ENCODE peak calls at places on chromosome 14, in eight cellular contexts. D, A, B, C, F, H, E and Z are unnamed samples.

GRCh38 chr14:39469094-39469710 is 37.0 kb upstream of the FBXO33 start:
- DNase-seq in E (peak; percentile 28), A (peak; percentile 19), H (no peak), D (no peak), F (no peak), B (peak; percentile 34), C (peak; percentile 53), Z (peak; percentile 70)

GRCh38 chr14:28681681-28682080 is 84.9 kb upstream of the FOXG1 start:
- DNase-seq in H (no peak), C (no peak), F (no peak), B (no peak), A (no peak), D (no peak), E (no peak), Z (no peak)

GRCh38 chr14:51978566-51979398 is 10.6 kb upstream of the RTRAF start:
- DNase-seq in D (peak; percentile 28), A (peak; percentile 68), F (peak; percentile 65), C (peak; percentile 90), E (peak; percentile 58), B (peak; percentile 89), H (peak; percentile 55), Z (peak; percentile 83)

GRCh38 chr14:52279405-52279804 is 11.9 kb downstream of the PTGDR start:
- DNase-seq in D (no peak), A (no peak), H (no peak), F (no peak), C (no peak), B (peak; percentile 12), E (no peak), Z (peak; percentile 42)

GRCh38 chr14:71754422-71755095 is 177.7 kb upstream of the RGS6 start:
- DNase-seq in B (no peak), C (peak; percentile 74), E (no peak), F (no peak), A (no peak), D (no peak), H (no peak), Z (no peak)

GRCh38 chr14:95294834-95295599 is 24.7 kb downstream of the CLMN start:
- DNase-seq in F (no peak), D (no peak), A (no peak), E (no peak), B (peak; percentile 83), H (no peak), C (no peak), Z (no peak)

GRCh38 chr14:96554315-96554910 is 52.2 kb downstream of the PAPOLA start:
- DNase-seq in D (no peak), B (no peak), F (no peak), C (no peak), E (no peak), H (no peak), A (no peak), Z (no peak)

GRCh38 chr14:33737446-33737845 is 213.4 kb downstream of the EGLN3 start:
- DNase-seq in F (no peak), D (no peak), B (peak; percentile 1), A (no peak), C (no peak), E (no peak), H (no peak), Z (no peak)

GRCh38 chr14:33634631-33635030 is 316.2 kb downstream of the EGLN3 start:
- DNase-seq in H (no peak), C (no peak), F (no peak), B (no peak), E (no peak), A (no peak), D (no peak), Z (no peak)

GRCh38 chr14:53186532-53186931 is 33.4 kb upstream of the DDHD1 start:
- DNase-seq in E (no peak), H (no peak), D (no peak), C (no peak), A (no peak), F (no peak), B (no peak), Z (no peak)

GRCh38 chr14:35400707-35401421 is 3.7 kb downstream of the NFKBIA start:
- DNase-seq in H (no peak), A (no peak), E (peak; percentile 11), D (no peak), C (peak; percentile 58), B (peak; percentile 82), F (peak; percentile 35), Z (no peak)

GRCh38 chr14:92473261-92473946 is 40.2 kb upstream of the RIN3 start:
- DNase-seq in C (no peak), B (no peak), A (no peak), D (no peak), E (peak; percentile 6), F (no peak), H (no peak), Z (no peak)

GRCh38 chr14:29521526-29522137 is 406.0 kb downstream of the PRKD1 start:
- DNase-seq in B (peak; percentile 20), E (no peak), F (no peak), A (no peak), C (peak; percentile 24), D (no peak), H (no peak), Z (peak; percentile 36)

GRCh38 chr14:49959822-49960408 is 67.0 kb downstream of the ARF6 start:
- DNase-seq in B (no peak), E (no peak), F (no peak), H (no peak), A (no peak), C (peak; percentile 96), D (no peak), Z (no peak)

GRCh38 chr14:96156804-96157760 is 47.6 kb upstream of the BDKRB2 start:
- DNase-seq in A (no peak), C (no peak), F (no peak), D (no peak), E (no peak), H (no peak), B (no peak), Z (no peak)

GRCh38 chr14:92747701-92748258 is 647 bp downstream of the LGMN start:
- DNase-seq in B (peak; percentile 43), H (no peak), D (no peak), E (no peak), F (no peak), C (peak; percentile 49), A (no peak), Z (no peak)

GRCh38 chr14:68137704-68138619 is 318.4 kb downstream of the RAD51B start:
- DNase-seq in B (peak; percentile 25), H (no peak), C (peak; percentile 97), E (no peak), F (no peak), D (peak; percentile 6), A (no peak), Z (peak; percentile 12)

GRCh38 chr14:73452341-73453191 is 5.8 kb downstream of the NUMB start:
- DNase-seq in D (no peak), A (no peak), B (peak; percentile 82), E (peak; percentile 44), F (no peak), H (no peak), C (no peak), Z (peak; percentile 51)

GRCh38 chr14:78725086-78725485 is 554.9 kb downstream of the NRXN3 start:
- DNase-seq in C (no peak), D (no peak), A (no peak), E (no peak), B (no peak), H (no peak), F (no peak), Z (no peak)

GRCh38 chr14:103522649-103523582 is at the start of gene CKB:
- DNase-seq in E (no peak), D (peak; percentile 91), H (no peak), C (peak; percentile 89), F (no peak), B (peak; percentile 57), A (no peak), Z (no peak)

GRCh38 chr14:72736791-72737559 is 156.9 kb downstream of the DPF3 start:
- DNase-seq in D (no peak), F (no peak), B (no peak), C (peak; percentile 62), A (no peak), E (no peak), H (no peak), Z (no peak)

GRCh38 chr14:50001146-50001998 is 108.5 kb downstream of the ARF6 start:
- DNase-seq in A (peak; percentile 47), C (peak; percentile 57), E (no peak), H (no peak), F (peak; percentile 62), D (no peak), B (peak; percentile 50), Z (no peak)

GRCh38 chr14:47833006-47833405 is 157.6 kb upstream of the MDGA2 start:
- DNase-seq in A (no peak), D (no peak), H (no peak), B (no peak), C (peak; percentile 86), F (no peak), E (no peak), Z (no peak)

GRCh38 chr14:101514136-101514535 is 47.2 kb upstream of the DIO3 start:
- DNase-seq in B (no peak), D (no peak), A (no peak), H (no peak), F (no peak), C (no peak), E (no peak), Z (no peak)

GRCh38 chr14:101193126-101193844 is 289.8 kb upstream of the RTL1 start:
- DNase-seq in B (no peak), A (no peak), F (no peak), C (no peak), H (no peak), D (no peak), E (no peak), Z (no peak)

GRCh38 chr14:95701846-95702221 is 12.1 kb downstream of the TCL1A start:
- DNase-seq in F (no peak), D (no peak), C (peak; percentile 71), B (peak; percentile 8), E (no peak), A (no peak), H (no peak), Z (no peak)

GRCh38 chr14:50559990-50560928 is at the start of gene ATL1:
- DNase-seq in D (peak; percentile 22), A (peak; percentile 37), H (no peak), E (peak; percentile 18), B (peak; percentile 58), C (peak; percentile 94), F (no peak), Z (peak; percentile 2)

GRCh38 chr14:74257078-74257987 is 18.1 kb downstream of the VSX2 start:
- DNase-seq in B (peak; percentile 57), E (no peak), D (peak; percentile 51), F (peak; percentile 21), A (peak; percentile 63), C (peak; percentile 70), H (no peak), Z (peak; percentile 54)

GRCh38 chr14:100393362-100393761 is 70.2 kb downstream of the SLC25A47 start:
- DNase-seq in E (no peak), F (no peak), D (no peak), C (no peak), H (no peak), A (no peak), B (no peak), Z (no peak)

GRCh38 chr14:46653031-46653775 is 1.6 kb upstream of the RPL10L start:
- DNase-seq in C (no peak), A (no peak), D (no peak), B (no peak), E (peak; percentile 89), H (peak; percentile 68), F (no peak), Z (peak; percentile 49)

GRCh38 chr14:35932659-35933159 is 106.6 kb downstream of the BRMS1L start:
- DNase-seq in C (no peak), E (peak; percentile 22), H (no peak), F (no peak), D (no peak), B (no peak), A (no peak), Z (no peak)

GRCh38 chr14:33676135-33676566 is 274.7 kb downstream of the EGLN3 start:
- DNase-seq in F (no peak), D (peak; percentile 14), B (peak; percentile 44), A (no peak), E (no peak), C (peak; percentile 85), H (no peak), Z (peak; percentile 58)

GRCh38 chr14:97802430-97802829 is 1005.2 kb downstream of the VRK1 start:
- DNase-seq in B (no peak), F (no peak), C (no peak), D (no peak), H (no peak), E (no peak), A (no peak), Z (no peak)

GRCh38 chr14:91315844-91316267 is 71.4 kb upstream of the GPR68 start:
- DNase-seq in E (peak; percentile 68), D (no peak), F (peak; percentile 68), H (peak; percentile 16), A (peak; percentile 78), C (no peak), B (peak; percentile 38), Z (no peak)